ENCODE peak calls at places on chromosomes 13 and 19, in seven cellular contexts. One of them, this sample, is unnamed.

GRCh38 chr13:102286326-102286725 is 115.5 kb downstream of the FGF14 start:
- DNase-seq in GM12865: no peak
- DNase-seq in bronchial epithelial cell: peak; percentile 100
- DNase-seq in psoas muscle: no peak
- DNase-seq in H1: no peak
- DNase-seq in cardiac fibroblast: peak; percentile 59
- DNase-seq in upper lobe of right lung: no peak
- DNase-seq in this sample: peak; percentile 92

GRCh38 chr19:5127710-5128109 is 158.8 kb downstream of the KDM4B start:
- DNase-seq in GM12865: no peak
- DNase-seq in bronchial epithelial cell: no peak
- DNase-seq in psoas muscle: no peak
- DNase-seq in H1: no peak
- DNase-seq in cardiac fibroblast: no peak
- DNase-seq in upper lobe of right lung: no peak
- DNase-seq in this sample: no peak

GRCh38 chr13:43364210-43365041 is 341.0 kb downstream of the DNAJC15 start:
- DNase-seq in GM12865: no peak
- DNase-seq in bronchial epithelial cell: no peak
- DNase-seq in psoas muscle: no peak
- DNase-seq in H1: no peak
- DNase-seq in cardiac fibroblast: peak; percentile 82
- DNase-seq in upper lobe of right lung: no peak
- DNase-seq in this sample: no peak

GRCh38 chr13:106649495-106649894 is 81.6 kb upstream of the ARGLU1 start:
- DNase-seq in GM12865: no peak
- DNase-seq in bronchial epithelial cell: peak; percentile 85
- DNase-seq in psoas muscle: no peak
- DNase-seq in H1: no peak
- DNase-seq in cardiac fibroblast: no peak
- DNase-seq in upper lobe of right lung: no peak
- DNase-seq in this sample: no peak

GRCh38 chr19:12611361-12611699 is 610 bp downstream of the ZNF791 start:
- DNase-seq in GM12865: no peak
- DNase-seq in bronchial epithelial cell: peak; percentile 50
- DNase-seq in psoas muscle: peak; percentile 77
- DNase-seq in H1: no peak
- DNase-seq in cardiac fibroblast: peak; percentile 80
- DNase-seq in upper lobe of right lung: peak; percentile 77
- DNase-seq in this sample: peak; percentile 84

GRCh38 chr13:21053231-21053630 is 8.2 kb downstream of the LATS2 start:
- DNase-seq in GM12865: no peak
- DNase-seq in bronchial epithelial cell: peak; percentile 81
- DNase-seq in psoas muscle: no peak
- DNase-seq in H1: no peak
- DNase-seq in cardiac fibroblast: no peak
- DNase-seq in upper lobe of right lung: no peak
- DNase-seq in this sample: no peak

GRCh38 chr13:94311893-94312292 is 167.6 kb downstream of the DCT start:
- DNase-seq in GM12865: no peak
- DNase-seq in bronchial epithelial cell: no peak
- DNase-seq in psoas muscle: no peak
- DNase-seq in H1: no peak
- DNase-seq in cardiac fibroblast: no peak
- DNase-seq in upper lobe of right lung: no peak
- DNase-seq in this sample: no peak

GRCh38 chr19:4976412-4977298 is 7.7 kb downstream of the KDM4B start:
- DNase-seq in GM12865: no peak
- DNase-seq in bronchial epithelial cell: peak; percentile 93
- DNase-seq in psoas muscle: peak; percentile 83
- DNase-seq in H1: no peak
- DNase-seq in cardiac fibroblast: peak; percentile 99
- DNase-seq in upper lobe of right lung: peak; percentile 87
- DNase-seq in this sample: peak; percentile 89

GRCh38 chr19:6663236-6664187 is 6.4 kb downstream of the TNFSF14 start:
- DNase-seq in GM12865: no peak
- DNase-seq in bronchial epithelial cell: no peak
- DNase-seq in psoas muscle: no peak
- DNase-seq in H1: no peak
- DNase-seq in cardiac fibroblast: no peak
- DNase-seq in upper lobe of right lung: no peak
- DNase-seq in this sample: no peak

GRCh38 chr13:102679449-102680132 is 15.3 kb downstream of the METTL21C start:
- DNase-seq in GM12865: no peak
- DNase-seq in bronchial epithelial cell: no peak
- DNase-seq in psoas muscle: no peak
- DNase-seq in H1: no peak
- DNase-seq in cardiac fibroblast: no peak
- DNase-seq in upper lobe of right lung: no peak
- DNase-seq in this sample: no peak

GRCh38 chr13:34357435-34358232 is 539.7 kb downstream of the RFC3 start:
- DNase-seq in GM12865: peak; percentile 5
- DNase-seq in bronchial epithelial cell: peak; percentile 77
- DNase-seq in psoas muscle: no peak
- DNase-seq in H1: no peak
- DNase-seq in cardiac fibroblast: peak; percentile 67
- DNase-seq in upper lobe of right lung: no peak
- DNase-seq in this sample: peak; percentile 90

GRCh38 chr19:32674153-32674958 is 624 bp downstream of the ANKRD27 start:
- DNase-seq in GM12865: no peak
- DNase-seq in bronchial epithelial cell: no peak
- DNase-seq in psoas muscle: no peak
- DNase-seq in H1: no peak
- DNase-seq in cardiac fibroblast: no peak
- DNase-seq in upper lobe of right lung: no peak
- DNase-seq in this sample: no peak

GRCh38 chr19:32164384-32164992 is 180.9 kb upstream of the ZNF507 start:
- DNase-seq in GM12865: no peak
- DNase-seq in bronchial epithelial cell: no peak
- DNase-seq in psoas muscle: no peak
- DNase-seq in H1: no peak
- DNase-seq in cardiac fibroblast: no peak
- DNase-seq in upper lobe of right lung: no peak
- DNase-seq in this sample: no peak

GRCh38 chr19:50695251-50696064 is 24.1 kb downstream of the SHANK1 start:
- DNase-seq in GM12865: no peak
- DNase-seq in bronchial epithelial cell: no peak
- DNase-seq in psoas muscle: no peak
- DNase-seq in H1: no peak
- DNase-seq in cardiac fibroblast: peak; percentile 10
- DNase-seq in upper lobe of right lung: no peak
- DNase-seq in this sample: peak; percentile 40

GRCh38 chr13:112150352-112150751 is 83.4 kb downstream of the SOX1 start:
- DNase-seq in GM12865: no peak
- DNase-seq in bronchial epithelial cell: no peak
- DNase-seq in psoas muscle: no peak
- DNase-seq in H1: no peak
- DNase-seq in cardiac fibroblast: no peak
- DNase-seq in upper lobe of right lung: peak; percentile 86
- DNase-seq in this sample: no peak

GRCh38 chr13:26424181-26424580 is 133.3 kb upstream of the WASF3 start:
- DNase-seq in GM12865: no peak
- DNase-seq in bronchial epithelial cell: no peak
- DNase-seq in psoas muscle: peak; percentile 37
- DNase-seq in H1: no peak
- DNase-seq in cardiac fibroblast: no peak
- DNase-seq in upper lobe of right lung: no peak
- DNase-seq in this sample: no peak

GRCh38 chr13:53782400-53783030 is 753.9 kb downstream of the OLFM4 start:
- DNase-seq in GM12865: peak; percentile 35
- DNase-seq in bronchial epithelial cell: peak; percentile 48
- DNase-seq in psoas muscle: no peak
- DNase-seq in H1: no peak
- DNase-seq in cardiac fibroblast: peak; percentile 62
- DNase-seq in upper lobe of right lung: no peak
- DNase-seq in this sample: peak; percentile 1

GRCh38 chr13:45207319-45207718 is 6.5 kb upstream of the KCTD4 start:
- DNase-seq in GM12865: no peak
- DNase-seq in bronchial epithelial cell: peak; percentile 57
- DNase-seq in psoas muscle: no peak
- DNase-seq in H1: no peak
- DNase-seq in cardiac fibroblast: no peak
- DNase-seq in upper lobe of right lung: no peak
- DNase-seq in this sample: no peak

GRCh38 chr19:13045812-13046211 is 50.5 kb downstream of the NFIX start:
- DNase-seq in GM12865: no peak
- DNase-seq in bronchial epithelial cell: no peak
- DNase-seq in psoas muscle: no peak
- DNase-seq in H1: no peak
- DNase-seq in cardiac fibroblast: no peak
- DNase-seq in upper lobe of right lung: no peak
- DNase-seq in this sample: no peak

GRCh38 chr13:112545866-112546265 is 42.1 kb downstream of the TUBGCP3 start:
- DNase-seq in GM12865: no peak
- DNase-seq in bronchial epithelial cell: peak; percentile 61
- DNase-seq in psoas muscle: no peak
- DNase-seq in H1: no peak
- DNase-seq in cardiac fibroblast: peak; percentile 78
- DNase-seq in upper lobe of right lung: no peak
- DNase-seq in this sample: peak; percentile 64

GRCh38 chr13:36261976-36262375 is 35.6 kb downstream of the CCDC169 start:
- DNase-seq in GM12865: no peak
- DNase-seq in bronchial epithelial cell: peak; percentile 21
- DNase-seq in psoas muscle: no peak
- DNase-seq in H1: no peak
- DNase-seq in cardiac fibroblast: peak; percentile 17
- DNase-seq in upper lobe of right lung: no peak
- DNase-seq in this sample: peak; percentile 11

GRCh38 chr13:112803422-112803821 is 113.6 kb downstream of the ATP11A start:
- DNase-seq in GM12865: peak; percentile 88
- DNase-seq in bronchial epithelial cell: no peak
- DNase-seq in psoas muscle: no peak
- DNase-seq in H1: no peak
- DNase-seq in cardiac fibroblast: no peak
- DNase-seq in upper lobe of right lung: no peak
- DNase-seq in this sample: no peak

DNA sequence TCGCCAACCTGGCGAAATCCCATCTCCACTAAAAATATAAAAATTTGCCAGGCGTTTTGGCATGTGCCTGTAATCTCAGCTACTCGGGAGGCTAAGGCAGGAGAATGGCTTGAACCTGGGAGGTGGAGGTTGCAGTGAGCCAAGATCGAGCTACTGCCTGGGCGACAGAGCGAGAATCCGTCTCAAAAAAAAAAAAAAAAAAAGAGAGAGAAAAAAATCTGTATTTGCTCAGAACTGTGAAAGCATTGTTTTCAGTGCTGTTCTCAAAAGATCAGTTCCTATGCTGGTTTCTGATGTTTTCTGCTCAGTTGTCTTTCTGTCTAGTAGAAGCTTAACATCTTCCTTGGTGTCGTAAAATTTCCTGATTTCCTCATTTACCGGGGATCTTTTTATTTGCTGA is 2.5 kb downstream of the SF3A2 start:
- DNase-seq in GM12865: no peak
- DNase-seq in bronchial epithelial cell: no peak
- DNase-seq in psoas muscle: no peak
- DNase-seq in H1: no peak
- DNase-seq in cardiac fibroblast: no peak
- DNase-seq in upper lobe of right lung: no peak
- DNase-seq in this sample: no peak
- H3K4me3 ChIP-seq in GM12865: peak overlapping the region; percentile 76
- H3K4me3 ChIP-seq in bronchial epithelial cell: no peak overlapping the region
- H3K4me3 ChIP-seq in psoas muscle: peak overlapping the region; percentile 97
- H3K4me3 ChIP-seq in H1: peak overlapping the region; percentile 81
- H3K4me3 ChIP-seq in cardiac fibroblast: peak overlapping the region; percentile 48
- H3K4me3 ChIP-seq in upper lobe of right lung: peak overlapping the region; percentile 54
- H3K4me3 ChIP-seq in this sample: peak overlapping the region; percentile 58

GRCh38 chr13:25371158-25371557 is 616 bp upstream of the ATP8A2 start:
- DNase-seq in GM12865: no peak
- DNase-seq in bronchial epithelial cell: no peak
- DNase-seq in psoas muscle: no peak
- DNase-seq in H1: no peak
- DNase-seq in cardiac fibroblast: no peak
- DNase-seq in upper lobe of right lung: no peak
- DNase-seq in this sample: no peak
- H3K4me3 ChIP-seq in GM12865: no peak overlapping the region
- H3K4me3 ChIP-seq in bronchial epithelial cell: no peak overlapping the region
- H3K4me3 ChIP-seq in psoas muscle: no peak overlapping the region
- H3K4me3 ChIP-seq in H1: peak overlapping the region; percentile 66
- H3K4me3 ChIP-seq in cardiac fibroblast: no peak overlapping the region
- H3K4me3 ChIP-seq in upper lobe of right lung: no peak overlapping the region
- H3K4me3 ChIP-seq in this sample: no peak overlapping the region

GRCh38 chr19:38252935-38253691 is 3.1 kb downstream of the PPP1R14A start:
- DNase-seq in GM12865: no peak
- DNase-seq in bronchial epithelial cell: no peak
- DNase-seq in psoas muscle: no peak
- DNase-seq in H1: no peak
- DNase-seq in cardiac fibroblast: no peak
- DNase-seq in upper lobe of right lung: no peak
- DNase-seq in this sample: no peak
- H3K4me3 ChIP-seq in GM12865: no peak overlapping the region
- H3K4me3 ChIP-seq in bronchial epithelial cell: no peak overlapping the region
- H3K4me3 ChIP-seq in psoas muscle: peak overlapping the region; percentile 61
- H3K4me3 ChIP-seq in H1: peak overlapping the region; percentile 0
- H3K4me3 ChIP-seq in cardiac fibroblast: no peak overlapping the region
- H3K4me3 ChIP-seq in upper lobe of right lung: peak overlapping the region; percentile 60
- H3K4me3 ChIP-seq in this sample: no peak overlapping the region

GRCh38 chr19:15430526-15431120 is 11.8 kb upstream of the AKAP8L start:
- DNase-seq in GM12865: no peak
- DNase-seq in bronchial epithelial cell: no peak
- DNase-seq in psoas muscle: no peak
- DNase-seq in H1: no peak
- DNase-seq in cardiac fibroblast: no peak
- DNase-seq in upper lobe of right lung: no peak
- DNase-seq in this sample: no peak
- H3K4me3 ChIP-seq in GM12865: no peak overlapping the region
- H3K4me3 ChIP-seq in bronchial epithelial cell: no peak overlapping the region
- H3K4me3 ChIP-seq in psoas muscle: peak overlapping the region; percentile 70
- H3K4me3 ChIP-seq in H1: no peak overlapping the region
- H3K4me3 ChIP-seq in cardiac fibroblast: no peak overlapping the region
- H3K4me3 ChIP-seq in upper lobe of right lung: no peak overlapping the region
- H3K4me3 ChIP-seq in this sample: peak overlapping the region; percentile 59

GRCh38 chr19:1154731-1155351 is 19.2 kb downstream of the SBNO2 start:
- DNase-seq in GM12865: no peak
- DNase-seq in bronchial epithelial cell: peak; percentile 78
- DNase-seq in psoas muscle: peak; percentile 95
- DNase-seq in H1: no peak
- DNase-seq in cardiac fibroblast: peak; percentile 96
- DNase-seq in upper lobe of right lung: peak; percentile 96
- DNase-seq in this sample: peak; percentile 95
- H3K4me3 ChIP-seq in GM12865: no peak overlapping the region
- H3K4me3 ChIP-seq in bronchial epithelial cell: peak overlapping the region; percentile 7
- H3K4me3 ChIP-seq in psoas muscle: peak overlapping the region; percentile 52
- H3K4me3 ChIP-seq in H1: no peak overlapping the region
- H3K4me3 ChIP-seq in cardiac fibroblast: peak overlapping the region; percentile 24
- H3K4me3 ChIP-seq in upper lobe of right lung: peak overlapping the region; percentile 45
- H3K4me3 ChIP-seq in this sample: peak overlapping the region; percentile 41

GRCh38 chr19:1105873-1106840 is 2.4 kb downstream of the GPX4 start:
- DNase-seq in GM12865: no peak
- DNase-seq in bronchial epithelial cell: no peak
- DNase-seq in psoas muscle: no peak
- DNase-seq in H1: no peak
- DNase-seq in cardiac fibroblast: no peak
- DNase-seq in upper lobe of right lung: no peak
- DNase-seq in this sample: no peak
- H3K4me3 ChIP-seq in GM12865: no peak overlapping the region
- H3K4me3 ChIP-seq in bronchial epithelial cell: no peak overlapping the region
- H3K4me3 ChIP-seq in psoas muscle: peak overlapping the region; percentile 88
- H3K4me3 ChIP-seq in H1: peak overlapping the region; percentile 93
- H3K4me3 ChIP-seq in cardiac fibroblast: peak overlapping the region; percentile 21
- H3K4me3 ChIP-seq in upper lobe of right lung: no peak overlapping the region
- H3K4me3 ChIP-seq in this sample: peak overlapping the region; percentile 76

This sample was measured in foreskin fibroblast.